ENCODE peak calls at places on chromosomes 1 and 21, in ten cellular contexts. One of them, this sample, is unnamed.

GRCh38 chr1:181356505-181357340 is 126.6 kb upstream of the CACNA1E start:
- DNase-seq in Right ventricle myocardium superior: no peak
- DNase-seq in NCI-H69: no peak
- DNase-seq in bronchial epithelial cell: no peak
- DNase-seq in activated naive CD8-positive, alpha-beta T cell treated with anti-CD3 and anti-CD28 coated beads, Interleukin-2, amount 10 ng/mL, durations not matched to agents 7 days and 5 days: no peak
- DNase-seq in GM06990: no peak
- DNase-seq in iris pigment epithelial cell: no peak
- DNase-seq in fibroblast of mammary gland: no peak
- DNase-seq in ACHN: no peak
- DNase-seq in ELF-1: no peak
- DNase-seq in this sample: no peak

GRCh38 chr1:168195199-168196135 is 16.7 kb downstream of the TIPRL start:
- DNase-seq in Right ventricle myocardium superior: no peak
- DNase-seq in NCI-H69: no peak
- DNase-seq in bronchial epithelial cell: no peak
- DNase-seq in activated naive CD8-positive, alpha-beta T cell treated with anti-CD3 and anti-CD28 coated beads, Interleukin-2, amount 10 ng/mL, durations not matched to agents 7 days and 5 days: no peak
- DNase-seq in GM06990: no peak
- DNase-seq in iris pigment epithelial cell: peak
- DNase-seq in fibroblast of mammary gland: no peak
- DNase-seq in ACHN: no peak
- DNase-seq in ELF-1: no peak
- DNase-seq in this sample: peak

GRCh38 chr1:84719477-84720274 is 29.4 kb upstream of the SSX2IP start:
- DNase-seq in Right ventricle myocardium superior: no peak
- DNase-seq in NCI-H69: no peak
- DNase-seq in bronchial epithelial cell: no peak
- DNase-seq in activated naive CD8-positive, alpha-beta T cell treated with anti-CD3 and anti-CD28 coated beads, Interleukin-2, amount 10 ng/mL, durations not matched to agents 7 days and 5 days: no peak
- DNase-seq in GM06990: no peak
- DNase-seq in iris pigment epithelial cell: no peak
- DNase-seq in fibroblast of mammary gland: no peak
- DNase-seq in ACHN: no peak
- DNase-seq in ELF-1: no peak
- DNase-seq in this sample: no peak

GRCh38 chr21:34351786-34352241 is 12.0 kb upstream of the KCNE2 start:
- DNase-seq in Right ventricle myocardium superior: peak
- DNase-seq in NCI-H69: peak
- DNase-seq in bronchial epithelial cell: peak
- DNase-seq in activated naive CD8-positive, alpha-beta T cell treated with anti-CD3 and anti-CD28 coated beads, Interleukin-2, amount 10 ng/mL, durations not matched to agents 7 days and 5 days: no peak
- DNase-seq in GM06990: peak
- DNase-seq in iris pigment epithelial cell: peak
- DNase-seq in fibroblast of mammary gland: peak
- DNase-seq in ACHN: no peak
- DNase-seq in ELF-1: peak
- DNase-seq in this sample: peak

GRCh38 chr1:2396476-2396875 is 4.8 kb downstream of the RER1 start:
- DNase-seq in Right ventricle myocardium superior: no peak
- DNase-seq in NCI-H69: no peak
- DNase-seq in bronchial epithelial cell: no peak
- DNase-seq in activated naive CD8-positive, alpha-beta T cell treated with anti-CD3 and anti-CD28 coated beads, Interleukin-2, amount 10 ng/mL, durations not matched to agents 7 days and 5 days: no peak
- DNase-seq in GM06990: no peak
- DNase-seq in iris pigment epithelial cell: no peak
- DNase-seq in fibroblast of mammary gland: no peak
- DNase-seq in ACHN: no peak
- DNase-seq in ELF-1: no peak
- DNase-seq in this sample: no peak

GRCh38 chr1:41741244-41741643 is 177.5 kb downstream of the HIVEP3 start:
- DNase-seq in Right ventricle myocardium superior: no peak
- DNase-seq in NCI-H69: no peak
- DNase-seq in bronchial epithelial cell: peak
- DNase-seq in activated naive CD8-positive, alpha-beta T cell treated with anti-CD3 and anti-CD28 coated beads, Interleukin-2, amount 10 ng/mL, durations not matched to agents 7 days and 5 days: no peak
- DNase-seq in GM06990: no peak
- DNase-seq in iris pigment epithelial cell: no peak
- DNase-seq in fibroblast of mammary gland: no peak
- DNase-seq in ACHN: no peak
- DNase-seq in ELF-1: no peak
- DNase-seq in this sample: no peak

GRCh38 chr1:25204797-25205441 is 27.4 kb downstream of the SYF2 start:
- DNase-seq in Right ventricle myocardium superior: no peak
- DNase-seq in NCI-H69: peak
- DNase-seq in bronchial epithelial cell: peak
- DNase-seq in activated naive CD8-positive, alpha-beta T cell treated with anti-CD3 and anti-CD28 coated beads, Interleukin-2, amount 10 ng/mL, durations not matched to agents 7 days and 5 days: peak
- DNase-seq in GM06990: no peak
- DNase-seq in iris pigment epithelial cell: peak
- DNase-seq in fibroblast of mammary gland: peak
- DNase-seq in ACHN: peak
- DNase-seq in ELF-1: peak
- DNase-seq in this sample: peak

GRCh38 chr1:203153051-203153988 is 22.3 kb downstream of the MYBPH start:
- DNase-seq in Right ventricle myocardium superior: no peak
- DNase-seq in NCI-H69: peak
- DNase-seq in bronchial epithelial cell: no peak
- DNase-seq in activated naive CD8-positive, alpha-beta T cell treated with anti-CD3 and anti-CD28 coated beads, Interleukin-2, amount 10 ng/mL, durations not matched to agents 7 days and 5 days: no peak
- DNase-seq in GM06990: no peak
- DNase-seq in iris pigment epithelial cell: peak
- DNase-seq in fibroblast of mammary gland: no peak
- DNase-seq in ACHN: peak
- DNase-seq in ELF-1: no peak
- DNase-seq in this sample: peak

GRCh38 chr1:162922196-162922595 is 61.2 kb upstream of the CCDC190 start:
- DNase-seq in Right ventricle myocardium superior: no peak
- DNase-seq in NCI-H69: peak
- DNase-seq in bronchial epithelial cell: no peak
- DNase-seq in activated naive CD8-positive, alpha-beta T cell treated with anti-CD3 and anti-CD28 coated beads, Interleukin-2, amount 10 ng/mL, durations not matched to agents 7 days and 5 days: no peak
- DNase-seq in GM06990: no peak
- DNase-seq in iris pigment epithelial cell: no peak
- DNase-seq in fibroblast of mammary gland: no peak
- DNase-seq in ACHN: no peak
- DNase-seq in ELF-1: no peak
- DNase-seq in this sample: no peak

GRCh38 chr1:17878837-17879236 is 123.7 kb downstream of the ACTL8 start:
- DNase-seq in Right ventricle myocardium superior: no peak
- DNase-seq in NCI-H69: no peak
- DNase-seq in bronchial epithelial cell: peak
- DNase-seq in activated naive CD8-positive, alpha-beta T cell treated with anti-CD3 and anti-CD28 coated beads, Interleukin-2, amount 10 ng/mL, durations not matched to agents 7 days and 5 days: no peak
- DNase-seq in GM06990: no peak
- DNase-seq in iris pigment epithelial cell: peak
- DNase-seq in fibroblast of mammary gland: peak
- DNase-seq in ACHN: peak
- DNase-seq in ELF-1: no peak
- DNase-seq in this sample: peak

This sample was measured in kidney tubule cell.